ENCODE peak calls at places on chromosomes 3 and 15, in eight cellular contexts. I is GM13976; Y is nephron progenitor cell; C is B cell; Z is CD4-positive, alpha-beta T cell; D is fibroblast of lung; N is psoas muscle; V is A549. U is an unnamed sample.

GRCh38 chr3:9778102-9778501 is 8.4 kb upstream of the CAMK1 start:
- DNase-seq in C (no peak), D (peak; percentile 52), Z (no peak), Y (no peak), I (peak; percentile 61), N (peak; percentile 61), V (no peak), U (peak; percentile 49)

GRCh38 chr3:42010530-42010929 is 48.6 kb upstream of the ULK4 start:
- DNase-seq in V (no peak), N (no peak), Y (peak; percentile 15), D (no peak), Z (no peak), I (no peak), C (no peak), U (no peak)

GRCh38 chr3:160180581-160181216 is 44.5 kb upstream of the C3orf80 start:
- DNase-seq in Y (peak; percentile 31), D (peak; percentile 34), Z (no peak), N (no peak), C (no peak), I (no peak), V (no peak), U (no peak)

GRCh38 chr3:40043444-40043755 is 234.0 kb downstream of the MYRIP start:
- DNase-seq in Z (no peak), Y (no peak), N (no peak), D (no peak), V (no peak), C (no peak), I (no peak), U (no peak)

GRCh38 chr3:2150576-2150975 is 51.9 kb downstream of the CNTN4 start:
- DNase-seq in Z (no peak), N (no peak), C (no peak), Y (no peak), V (no peak), I (no peak), D (no peak), U (no peak)

GRCh38 chr3:56157693-56158092 is 310.6 kb downstream of the ERC2 start:
- DNase-seq in D (peak; percentile 49), C (peak; percentile 15), Y (no peak), Z (no peak), N (no peak), I (no peak), V (no peak), U (no peak)

GRCh38 chr3:13012228-13012691 is 61.0 kb downstream of the IQSEC1 start:
- DNase-seq in Y (no peak), I (peak; percentile 59), Z (no peak), V (no peak), N (peak; percentile 87), C (peak; percentile 76), D (peak; percentile 24), U (peak; percentile 65)

GRCh38 chr3:100538339-100538706 is 45.9 kb downstream of the TMEM45A start:
- DNase-seq in D (no peak), Z (no peak), N (no peak), I (no peak), V (no peak), Y (no peak), C (no peak), U (no peak)

GRCh38 chr15:84727429-84727828 is 11.5 kb upstream of the SEC11A start:
- DNase-seq in I (no peak), C (no peak), D (no peak), Y (no peak), Z (no peak), V (no peak), N (no peak), U (no peak)

GRCh38 chr15:55742927-55743614 is at the start of gene PRTG:
- DNase-seq in C (no peak), V (peak; percentile 74), Y (peak; percentile 92), D (peak; percentile 87), Z (no peak), I (peak; percentile 51), N (peak; percentile 86), U (peak; percentile 38)

GRCh38 chr3:126356373-126357298 is 572 bp downstream of the KLF15 start:
- DNase-seq in I (no peak), C (peak; percentile 46), N (peak; percentile 84), Y (peak; percentile 49), D (no peak), V (no peak), Z (no peak), U (no peak)

GRCh38 chr3:126355251-126355650 is 2.0 kb downstream of the KLF15 start:
- DNase-seq in C (no peak), D (no peak), Y (no peak), N (peak; percentile 46), Z (no peak), V (no peak), I (no peak), U (no peak)

GRCh38 chr3:126355777-126356372 is 1.3 kb downstream of the KLF15 start:
- DNase-seq in C (peak; percentile 31), I (peak; percentile 61), D (peak; percentile 96), Z (no peak), N (peak; percentile 99), Y (peak; percentile 84), V (no peak), U (peak; percentile 41)

GRCh38 chr3:126353694-126354321 is 3.4 kb downstream of the KLF15 start:
- DNase-seq in I (no peak), Z (no peak), V (no peak), C (no peak), D (no peak), Y (no peak), N (peak; percentile 60), U (no peak)

GRCh38 chr3:126354776-126355175 is 2.4 kb downstream of the KLF15 start:
- DNase-seq in N (peak; percentile 56), V (no peak), D (no peak), Z (no peak), C (no peak), Y (no peak), I (no peak), U (no peak)
- TF ChIP-seq CTCF in N (no peak), V (no peak), D (no peak), Z (no peak), C (no peak), Y (no peak), I (no peak), U (no peak)

DNA sequence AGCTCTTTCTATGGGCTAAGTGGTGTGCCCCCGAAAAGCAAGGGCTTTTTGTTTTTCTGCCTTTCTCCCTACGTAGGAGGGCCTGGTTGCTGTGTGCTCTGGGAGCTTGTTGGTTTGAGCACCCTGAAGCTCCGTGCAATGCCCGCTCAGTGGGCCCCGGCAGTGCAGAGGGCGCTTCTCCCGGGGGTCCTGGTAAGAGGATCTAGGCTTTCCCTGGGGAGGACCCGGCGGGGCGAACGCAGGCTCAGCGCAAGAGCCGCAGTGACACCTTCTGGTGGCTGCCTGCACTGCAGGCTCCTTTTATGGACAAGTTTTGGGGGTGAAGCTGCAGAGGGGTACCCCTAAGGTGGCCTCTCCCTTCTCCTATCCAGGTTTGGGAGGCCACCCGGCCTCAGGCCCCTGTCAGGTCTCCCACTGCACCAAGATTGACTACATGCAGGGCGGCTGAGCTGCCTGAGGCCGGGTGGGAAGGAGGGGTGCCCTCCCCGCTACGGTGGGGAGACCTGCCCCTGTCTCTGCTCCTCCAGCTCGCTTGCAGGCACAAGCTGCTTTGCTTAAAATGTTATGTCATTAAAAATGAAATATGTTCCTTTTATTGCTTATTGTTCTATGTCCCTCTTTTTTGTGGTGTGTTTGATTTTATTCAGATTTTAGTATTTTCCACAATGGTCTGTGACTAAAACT is 387.9 kb downstream of the GABRG3 start:
- DNase-seq in Z (no peak), I (peak; percentile 16), D (peak; percentile 28), V (no peak), C (no peak), Y (peak; percentile 74), N (no peak), U (no peak)
- TF ChIP-seq CTCF in Z (no peak), I (peak; percentile 3), D (peak; percentile 26), V (peak; percentile 79), C (peak; percentile 19), Y (peak; percentile 88), N (peak; percentile 16), U (peak; percentile 43)

DNA sequence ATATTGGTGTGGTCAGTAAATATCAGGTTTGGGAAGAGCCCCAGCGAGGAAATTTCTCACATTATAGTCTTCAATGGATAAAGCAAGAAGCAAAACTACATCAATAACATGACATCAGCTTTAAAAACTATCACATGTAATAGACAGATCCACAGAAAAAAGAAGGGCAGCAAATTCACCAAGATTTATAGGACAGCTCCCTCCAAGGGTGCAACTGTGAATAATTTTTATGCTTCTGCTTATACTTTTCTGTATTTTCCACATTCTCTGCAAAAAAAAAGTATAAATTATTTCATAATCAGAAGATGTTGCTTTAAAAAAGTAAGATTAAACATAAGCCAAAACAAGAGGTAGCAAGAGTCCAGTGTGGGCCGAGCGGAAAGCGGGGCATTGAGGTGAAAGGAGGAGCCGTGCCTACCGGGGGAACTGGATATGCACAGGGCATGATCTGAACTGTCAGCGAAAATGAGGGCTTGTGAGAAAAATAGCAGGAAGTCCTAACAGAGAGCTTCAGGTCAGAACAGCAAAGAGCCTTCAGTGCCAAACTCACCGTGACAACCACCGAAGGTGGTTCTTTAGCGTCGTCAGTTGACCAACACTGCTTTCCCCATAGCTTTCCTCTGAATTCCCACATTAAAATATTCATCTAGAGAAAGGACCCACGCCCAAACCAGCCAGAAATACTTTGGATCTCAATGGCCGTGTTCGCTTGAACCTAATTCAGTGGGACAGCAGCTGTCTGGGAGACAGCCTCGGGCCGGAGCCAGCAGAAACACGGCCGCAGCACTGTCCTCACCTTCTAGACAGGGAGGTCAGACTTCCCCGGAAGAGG is 59.9 kb downstream of the FAM174B start:
- DNase-seq in C (no peak), Y (no peak), I (no peak), Z (no peak), N (no peak), D (no peak), V (no peak), U (no peak)
- TF ChIP-seq CTCF in C (no peak), Y (no peak), I (no peak), Z (no peak), N (no peak), D (no peak), V (no peak), U (no peak)

GRCh38 chr15:70260580-70260979 is 162.9 kb upstream of the TLE3 start:
- DNase-seq in Z (no peak), V (no peak), Y (no peak), C (no peak), I (no peak), D (no peak), N (peak; percentile 24), U (no peak)

GRCh38 chr15:70259030-70259424 is 161.3 kb upstream of the TLE3 start:
- DNase-seq in Z (peak; percentile 56), D (peak; percentile 66), Y (peak; percentile 45), I (no peak), N (peak; percentile 77), V (no peak), C (peak; percentile 70), U (no peak)

GRCh38 chr15:70258369-70259029 is 160.8 kb upstream of the TLE3 start:
- DNase-seq in C (peak; percentile 68), Z (peak; percentile 64), V (no peak), N (peak; percentile 52), Y (no peak), D (no peak), I (peak; percentile 74), U (no peak)

GRCh38 chr15:70260096-70260495 is 162.4 kb upstream of the TLE3 start:
- DNase-seq in C (no peak), N (no peak), Y (no peak), Z (no peak), I (no peak), D (no peak), V (no peak), U (no peak)

DNA sequence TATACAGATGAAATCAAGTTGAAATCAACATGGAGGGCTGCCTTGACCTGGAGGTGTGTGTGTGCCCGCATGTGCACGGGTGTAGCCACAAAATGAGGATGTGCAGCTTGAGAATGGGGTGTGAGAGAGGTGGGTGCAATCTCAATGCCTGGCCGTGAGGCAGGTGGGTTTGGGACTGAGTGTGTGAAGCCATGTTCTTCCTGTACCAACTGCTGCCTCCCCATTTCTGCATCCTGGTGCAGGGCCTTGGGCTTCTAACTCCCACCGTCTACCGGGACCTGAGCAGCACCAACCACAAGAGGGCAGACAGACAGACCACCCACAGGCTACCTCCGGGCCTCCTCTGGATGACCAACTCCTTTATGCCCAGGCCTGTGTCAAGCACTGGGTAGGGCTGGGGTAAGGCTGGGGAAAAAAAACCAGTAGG is 161.9 kb upstream of the TLE3 start:
- DNase-seq in N (peak; percentile 41), Z (no peak), I (no peak), V (peak; percentile 62), D (no peak), C (peak; percentile 48), Y (no peak), U (no peak)
- TF ChIP-seq CTCF in N (no peak), Z (no peak), I (no peak), V (peak; percentile 26), D (no peak), C (no peak), Y (no peak), U (peak; percentile 18)